ENCODE peak calls at places on chromosomes 11 and 22, in eight cellular contexts. F is glutamatergic neuron, J is right atrium auricular region, H is lower lobe of right lung, U is A673, T is pancreas, K is uterus, Y is neural progenitor cell. S is an unnamed sample.

GRCh38 chr11:123000721-123001120 is 19.1 kb upstream of the BSX start:
- DNase-seq in J (no peak), Y (no peak), T (no peak), H (no peak), U (no peak), K (no peak), F (no peak), S (no peak)

GRCh38 chr11:5618807-5619206 is 6.0 kb upstream of the TRIM34 start:
- DNase-seq in H (no peak), F (no peak), J (no peak), K (no peak), T (no peak), U (no peak), Y (no peak), S (no peak)

GRCh38 chr22:20102203-20102780 is 13.6 kb upstream of the RANBP1 start:
- DNase-seq in H (no peak), J (no peak), T (no peak), Y (no peak), K (no peak), U (no peak), F (peak), S (no peak)

GRCh38 chr11:44607324-44607962 is 42.0 kb downstream of the CD82 start:
- DNase-seq in Y (no peak), J (no peak), H (no peak), U (no peak), K (no peak), F (no peak), T (no peak), S (no peak)

GRCh38 chr22:40310771-40311120 is 35.6 kb upstream of the ADSL start:
- DNase-seq in J (no peak), F (no peak), T (no peak), K (no peak), Y (no peak), U (no peak), H (no peak), S (no peak)

GRCh38 chr11:79083346-79083745 is 357.5 kb downstream of the TENM4 start:
- DNase-seq in F (no peak), K (no peak), U (no peak), H (no peak), J (no peak), T (no peak), Y (no peak), S (no peak)

GRCh38 chr22:27168681-27169080 is 511.3 kb downstream of the MIAT start:
- DNase-seq in J (no peak), K (no peak), F (no peak), Y (no peak), U (no peak), T (no peak), H (no peak), S (no peak)

GRCh38 chr11:121767433-121767832 is 314.7 kb upstream of the SORL1-AS1 start:
- DNase-seq in J (no peak), K (no peak), F (no peak), Y (no peak), U (no peak), H (no peak), T (no peak), S (no peak)

GRCh38 chr22:44741929-44742328 is 10.4 kb upstream of the ARHGAP8 start:
- DNase-seq in Y (no peak), H (no peak), T (no peak), F (no peak), U (no peak), J (no peak), K (no peak), S (no peak)

GRCh38 chr22:42937164-42937854 is 77.6 kb downstream of the PACSIN2 start:
- DNase-seq in H (peak), K (peak), J (no peak), U (no peak), F (no peak), T (no peak), Y (no peak), S (no peak)

GRCh38 chr11:35567737-35568465 is 42.5 kb upstream of the PAMR1 start:
- DNase-seq in J (no peak), H (peak), Y (no peak), U (no peak), F (no peak), T (no peak), K (no peak), S (no peak)

GRCh38 chr11:74739546-74740270 is 8.5 kb upstream of the CHRDL2 start:
- DNase-seq in F (peak), J (no peak), Y (peak), U (peak), T (peak), K (peak), H (no peak), S (no peak)

GRCh38 chr22:44127353-44127752 is 53.4 kb upstream of the PARVG start:
- DNase-seq in T (no peak), U (no peak), Y (no peak), F (no peak), H (peak), J (no peak), K (no peak), S (no peak)

DNA sequence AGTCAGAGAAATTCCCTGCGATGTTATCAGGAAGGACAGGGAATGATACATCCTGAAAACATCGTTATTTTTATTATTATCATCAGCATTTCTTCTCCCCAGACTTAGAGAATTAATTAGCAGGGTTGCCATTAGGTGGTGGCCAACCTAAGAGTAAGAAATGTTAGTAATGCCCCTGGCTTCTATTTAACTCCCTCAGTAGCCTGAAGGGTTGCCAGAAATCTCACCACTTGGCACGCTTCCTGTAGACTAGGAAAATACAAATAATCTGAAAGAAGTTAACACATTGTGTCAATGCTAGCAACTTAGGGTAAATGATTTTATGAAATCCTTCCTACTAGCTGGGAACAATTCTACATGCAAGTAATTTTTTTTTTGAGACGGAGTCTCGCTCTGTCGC is 45.5 kb downstream of the ENDOD1 start:
- DNase-seq in J (no peak), T (peak), Y (no peak), H (no peak), F (no peak), K (no peak), U (no peak), S (no peak)
- TF ChIP-seq CTCF in J (no peak), T (no peak), Y (no peak), H (no peak), F (no peak), K (no peak), U (no peak), S (no peak)

GRCh38 chr11:67630943-67631331 is 1.2 kb upstream of the NUDT8 start:
- DNase-seq in K (no peak), Y (no peak), T (no peak), U (no peak), F (no peak), J (no peak), H (no peak), S (peak)
- TF ChIP-seq CTCF in K (no peak), Y (no peak), T (no peak), U (no peak), F (peak), J (no peak), H (no peak), S (peak)

DNA sequence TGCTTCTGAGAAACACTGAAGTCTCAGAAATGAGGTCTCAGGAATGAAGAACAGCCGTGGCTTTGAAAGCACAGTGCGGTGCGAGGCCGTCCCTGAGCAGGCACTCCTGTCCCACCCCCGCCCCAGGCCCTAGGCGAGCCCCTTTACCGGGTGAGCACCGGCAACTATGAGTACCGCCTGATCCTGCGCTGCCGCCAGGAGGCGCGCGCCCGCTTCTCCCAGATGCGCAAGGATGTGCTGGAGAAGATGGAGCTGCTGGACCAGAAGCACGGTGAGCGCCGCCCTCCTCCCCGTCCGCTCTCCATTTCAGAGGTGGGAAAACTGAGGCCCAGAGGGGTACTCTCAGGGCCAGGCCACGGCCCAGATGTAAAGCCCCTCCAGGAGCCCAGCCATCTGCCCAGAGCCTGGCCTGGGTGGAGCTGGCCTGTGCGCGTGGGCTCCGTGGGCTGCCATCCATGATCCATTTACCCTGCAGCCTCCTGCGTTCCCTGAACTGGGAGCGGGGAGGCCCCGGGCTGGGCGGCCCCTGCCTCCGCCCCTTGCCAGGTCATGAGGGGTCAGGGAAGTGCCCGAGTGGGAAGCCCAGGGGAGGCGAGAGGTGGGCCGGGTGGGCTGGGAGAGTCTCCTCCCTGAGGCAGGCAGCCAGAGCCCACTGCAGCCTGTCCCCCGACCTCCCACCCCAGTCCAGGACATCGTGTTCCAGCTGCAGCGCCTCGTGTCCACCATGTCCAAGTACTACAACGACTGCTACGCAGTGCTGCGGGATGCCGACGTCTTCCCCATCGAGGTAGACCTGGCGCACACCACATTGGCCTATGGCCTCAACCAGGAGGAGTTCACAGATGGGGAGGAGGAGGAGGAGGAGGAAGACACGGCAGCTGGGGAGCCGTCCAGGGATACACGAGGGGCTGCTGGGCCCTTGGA is 9.5 kb downstream of the SLC16A8 start:
- DNase-seq in J (no peak), Y (peak), H (no peak), K (no peak), U (no peak), T (no peak), F (peak), S (no peak)
- TF ChIP-seq CTCF in J (no peak), Y (peak), H (peak), K (peak), U (no peak), T (no peak), F (peak), S (peak)

GRCh38 chr11:66467034-66467659 is 442 bp downstream of the PELI3 start:
- DNase-seq in Y (peak), H (peak), K (no peak), U (peak), T (peak), J (no peak), F (peak), S (no peak)
- TF ChIP-seq CTCF in Y (peak), H (peak), K (peak), U (peak), T (no peak), J (peak), F (peak), S (peak)

DNA sequence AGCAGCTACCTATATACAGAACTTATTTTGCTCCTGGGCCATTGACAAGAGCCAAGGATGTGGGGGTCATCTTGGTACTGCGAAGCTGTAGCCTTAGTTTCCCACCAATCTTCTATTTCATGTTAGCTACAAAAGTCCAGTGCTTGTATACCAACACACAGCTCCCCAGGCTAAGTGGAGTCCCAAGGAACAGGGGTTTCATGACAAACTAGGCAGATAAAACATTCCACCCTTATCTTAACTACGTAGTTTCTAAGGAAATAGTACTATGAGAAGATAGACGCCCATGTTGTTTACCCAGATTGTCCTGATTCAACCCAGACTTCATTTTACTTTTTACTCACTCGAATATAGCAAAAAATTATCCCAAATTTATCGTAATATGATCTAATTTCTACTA is 218.5 kb downstream of the DYNC2H1 start:
- DNase-seq in F (no peak), U (no peak), T (no peak), Y (no peak), J (no peak), H (no peak), K (no peak), S (no peak)
- TF ChIP-seq CTCF in F (no peak), U (no peak), T (no peak), Y (no peak), J (no peak), H (no peak), K (no peak), S (no peak)

GRCh38 chr11:59180907-59181306 is 9.0 kb downstream of the DTX4 start:
- DNase-seq in H (no peak), Y (no peak), T (no peak), U (no peak), K (no peak), F (no peak), J (no peak), S (no peak)

GRCh38 chr11:59183768-59184167 is 11.8 kb downstream of the DTX4 start:
- DNase-seq in F (no peak), H (no peak), J (no peak), U (no peak), Y (no peak), T (no peak), K (peak), S (no peak)

GRCh38 chr11:59184876-59185275 is 12.9 kb downstream of the DTX4 start:
- DNase-seq in F (no peak), U (no peak), K (no peak), H (no peak), J (no peak), Y (no peak), T (no peak), S (no peak)

GRCh38 chr11:59181746-59182456 is 10.0 kb downstream of the DTX4 start:
- DNase-seq in J (no peak), K (no peak), F (no peak), H (no peak), Y (no peak), T (no peak), U (no peak), S (no peak)

DNA sequence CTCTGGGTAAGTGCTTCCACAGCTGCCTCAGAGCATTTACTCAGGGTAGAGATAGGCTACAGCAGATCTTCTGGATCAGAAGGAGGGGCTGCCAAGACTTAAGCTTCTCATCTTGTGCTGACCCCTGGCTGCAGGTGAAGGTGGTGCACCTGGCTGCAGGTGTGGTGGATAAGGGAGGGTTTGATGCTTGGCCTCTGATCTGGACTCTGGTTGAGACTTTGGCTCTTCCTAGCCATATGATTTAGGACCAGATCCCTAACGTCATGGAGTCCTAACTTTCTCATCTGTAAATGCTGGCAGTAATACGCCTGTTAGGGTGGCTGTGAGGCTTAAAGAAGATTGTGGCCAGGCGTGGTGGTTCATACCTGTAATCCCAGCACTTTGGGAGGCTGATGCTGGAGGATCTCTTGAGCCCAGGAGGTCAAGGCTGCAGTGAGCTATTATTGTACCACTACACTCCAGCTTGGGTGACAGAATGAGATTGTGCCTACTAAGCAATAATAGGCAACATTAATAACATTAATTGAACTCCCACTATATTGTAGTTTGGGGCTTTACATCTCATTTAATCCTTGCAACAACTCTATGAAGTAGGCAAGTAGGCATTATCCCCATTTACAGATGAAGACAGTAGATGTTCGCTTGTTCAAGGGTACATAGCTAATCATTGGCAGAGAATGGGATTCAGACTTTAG is 10.7 kb downstream of the DTX4 start:
- DNase-seq in K (no peak), F (no peak), J (no peak), Y (peak), T (no peak), H (no peak), U (no peak), S (no peak)
- TF ChIP-seq CTCF in K (no peak), F (peak), J (no peak), Y (peak), T (peak), H (peak), U (peak), S (peak)

GRCh38 chr22:36106910-36107309 is 53.6 kb downstream of the APOL3 start:
- DNase-seq in T (no peak), F (no peak), Y (no peak), K (no peak), U (no peak), H (no peak), J (no peak), S (no peak)

GRCh38 chr22:36102995-36103394 is 57.6 kb downstream of the APOL3 start:
- DNase-seq in H (no peak), F (no peak), Y (no peak), U (no peak), K (no peak), J (no peak), T (no peak), S (no peak)

GRCh38 chr22:36104988-36105387 is 55.6 kb downstream of the APOL3 start:
- DNase-seq in H (peak), K (no peak), U (no peak), T (no peak), F (no peak), J (no peak), Y (no peak), S (peak)

GRCh38 chr22:36103891-36104290 is 56.7 kb downstream of the APOL3 start:
- DNase-seq in Y (no peak), F (no peak), K (no peak), U (no peak), J (no peak), H (peak), T (no peak), S (peak)

DNA sequence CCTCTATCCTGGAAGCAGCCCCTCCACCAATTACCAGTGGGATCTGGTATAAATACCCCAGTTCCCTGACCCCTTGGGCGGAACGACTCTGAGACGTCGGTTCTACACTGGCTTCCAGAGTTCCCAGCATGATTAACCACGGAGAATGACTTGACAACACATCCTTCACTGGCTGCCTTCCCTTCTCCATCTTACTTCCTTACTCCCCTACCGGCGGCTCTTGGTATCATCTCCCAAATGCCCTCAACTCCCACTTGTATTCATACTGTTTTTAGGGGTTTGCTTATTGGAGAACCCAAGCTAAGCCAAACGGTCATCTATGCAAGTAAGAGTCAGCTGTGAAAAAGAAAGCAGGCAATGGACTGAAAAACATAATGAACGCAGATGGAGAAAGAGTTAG is 56.1 kb downstream of the APOL3 start:
- DNase-seq in Y (peak), J (no peak), H (peak), F (no peak), K (no peak), U (no peak), T (no peak), S (peak)
- TF ChIP-seq CTCF in Y (peak), J (no peak), H (no peak), F (peak), K (no peak), U (no peak), T (no peak), S (no peak)

GRCh38 chr11:132858203-132858602 is 674.1 kb downstream of the OPCML start:
- DNase-seq in F (peak), J (no peak), T (no peak), K (no peak), H (no peak), U (peak), Y (peak), S (no peak)
- TF ChIP-seq CTCF in F (no peak), J (no peak), T (no peak), K (no peak), H (no peak), U (peak), Y (peak), S (peak)

DNA sequence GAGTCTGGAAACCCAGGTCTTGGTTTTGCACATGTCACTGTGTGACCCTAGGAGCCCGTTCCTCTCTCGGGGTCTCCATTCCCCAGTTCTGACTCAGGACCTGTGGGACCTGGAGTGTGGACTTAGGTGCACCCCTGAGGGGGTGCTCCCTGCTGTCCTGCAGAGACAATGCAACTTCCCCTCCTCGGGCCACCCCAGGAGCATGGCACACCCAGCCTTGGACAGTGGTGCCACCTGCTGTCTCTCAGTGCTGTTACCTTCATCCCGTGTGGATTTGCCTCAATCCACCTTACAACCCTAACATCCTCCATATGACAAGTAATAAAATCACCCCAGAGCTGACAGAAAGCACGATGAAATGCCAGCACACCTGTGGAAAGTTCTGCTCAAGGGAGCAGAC is 27.5 kb upstream of the CRYBB3 start:
- DNase-seq in J (no peak), H (no peak), K (no peak), Y (no peak), F (no peak), U (no peak), T (no peak), S (no peak)
- TF ChIP-seq CTCF in J (no peak), H (peak), K (peak), Y (peak), F (no peak), U (peak), T (peak), S (peak)